ENCODE peak calls at places on chromosomes 13 and 19, in ten cellular contexts. P is Karpas-422, C is NT2/D1, M is GM12878, Y is IMR-90, Q is SK-N-SH, J is GM23248, A is neural progenitor cell, R is mammary epithelial cell, O is fibroblast of lung. U is an unnamed sample.

GRCh38 chr13:45297456-45298205 is 43.4 kb downstream of the TPT1 start:
- DNase-seq in P (no peak), C (no peak), M (no peak), Y (no peak), Q (no peak), J (no peak), A (no peak), R (no peak), O (no peak), U (no peak)

GRCh38 chr19:44893704-44894103 is 2.6 kb downstream of the TOMM40 start:
- DNase-seq in P (no peak), C (no peak), M (no peak), Y (no peak), Q (no peak), J (no peak), A (no peak), R (no peak), O (no peak), U (no peak)

GRCh38 chr13:49220035-49220855 is at the start of gene MLNR:
- DNase-seq in P (no peak), C (no peak), M (no peak), Y (no peak), Q (peak), J (peak), A (peak), R (peak), O (peak), U (no peak)

GRCh38 chr19:29714953-29715694 is at the start of gene C19orf12:
- DNase-seq in P (peak), C (no peak), M (no peak), Y (peak), Q (peak), J (peak), A (peak), R (peak), O (peak), U (no peak)

GRCh38 chr13:102606537-102607309 is 9.9 kb downstream of the TPP2 start:
- DNase-seq in P (no peak), C (no peak), M (no peak), Y (no peak), Q (no peak), J (no peak), A (no peak), R (no peak), O (no peak), U (no peak)

GRCh38 chr19:51441410-51442390 is 16.6 kb downstream of the SIGLEC8 start:
- DNase-seq in P (peak), C (no peak), M (peak), Y (no peak), Q (no peak), J (no peak), A (no peak), R (peak), O (no peak), U (no peak)

GRCh38 chr19:709965-710714 is 1.4 kb downstream of the PALM start:
- DNase-seq in P (no peak), C (no peak), M (no peak), Y (no peak), Q (peak), J (no peak), A (peak), R (no peak), O (no peak), U (no peak)

GRCh38 chr13:42728507-42729180 is 52.7 kb upstream of the FAM216B start:
- DNase-seq in P (no peak), C (no peak), M (no peak), Y (no peak), Q (no peak), J (peak), A (no peak), R (peak), O (peak), U (no peak)

GRCh38 chr19:49010453-49010852 is 6.4 kb downstream of the LHB start:
- DNase-seq in P (no peak), C (no peak), M (no peak), Y (no peak), Q (no peak), J (no peak), A (no peak), R (no peak), O (no peak), U (no peak)

GRCh38 chr19:45087531-45087930 is 5.4 kb upstream of the PPP1R37 start:
- DNase-seq in P (no peak), C (no peak), M (no peak), Y (no peak), Q (no peak), J (no peak), A (no peak), R (no peak), O (no peak), U (no peak)

GRCh38 chr13:114286808-114287207 is 5.4 kb downstream of the UPF3A start:
- DNase-seq in P (no peak), C (no peak), M (no peak), Y (peak), Q (no peak), J (peak), A (no peak), R (no peak), O (no peak), U (no peak)

GRCh38 chr13:33126909-33127607 is 110.8 kb downstream of the KL start:
- DNase-seq in P (no peak), C (no peak), M (no peak), Y (peak), Q (no peak), J (peak), A (no peak), R (no peak), O (peak), U (no peak)

DNA sequence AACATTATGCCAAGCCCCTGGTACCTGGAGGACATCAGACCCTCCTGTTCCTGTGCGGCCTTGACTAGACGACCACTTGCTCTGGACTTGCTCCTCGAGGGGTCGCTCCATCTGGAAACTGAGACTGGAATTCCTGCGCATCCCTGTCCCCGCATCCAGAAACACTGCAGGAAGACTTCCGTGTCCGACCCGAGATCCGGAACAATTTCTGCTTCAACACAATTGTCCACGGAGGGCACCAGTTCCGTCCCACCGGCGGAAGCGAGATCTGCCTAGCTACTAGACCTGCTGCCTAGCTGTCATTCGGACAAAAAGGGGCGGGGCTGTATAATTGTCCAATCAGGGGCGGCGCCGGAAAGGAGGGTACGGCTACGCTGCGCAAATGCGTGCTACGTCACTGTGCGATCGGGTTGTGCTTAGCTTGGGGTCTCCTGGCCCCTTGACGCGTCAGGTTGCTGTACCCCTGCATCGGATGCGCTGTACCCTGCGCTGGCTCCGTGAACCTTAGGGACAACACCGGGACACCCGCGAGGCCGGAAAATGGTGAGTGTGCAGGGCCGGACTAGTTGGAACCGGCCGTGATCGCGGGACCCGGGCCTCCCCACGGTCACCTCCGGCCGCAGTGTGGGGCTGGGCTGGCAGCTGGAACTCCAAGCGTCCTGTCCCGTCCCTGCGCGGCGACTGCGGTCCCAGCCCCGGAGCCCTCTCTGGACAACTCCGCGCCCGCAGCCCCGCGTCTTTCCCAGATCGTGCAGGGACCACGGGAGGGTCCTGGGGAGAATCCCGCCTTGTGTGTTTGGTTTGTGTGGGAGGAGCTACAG is at the start of the genes ZNF490 and ZNF791:
- DNase-seq in P (peak), C (peak), M (peak), Y (peak), Q (peak), J (peak), A (peak), R (peak), O (peak), U (peak)
- H3K9ac ChIP-seq in P (peak), C (peak), M (peak), Y (peak), Q (peak), J (peak), A (peak), R (peak), O (peak), U (peak)

DNA sequence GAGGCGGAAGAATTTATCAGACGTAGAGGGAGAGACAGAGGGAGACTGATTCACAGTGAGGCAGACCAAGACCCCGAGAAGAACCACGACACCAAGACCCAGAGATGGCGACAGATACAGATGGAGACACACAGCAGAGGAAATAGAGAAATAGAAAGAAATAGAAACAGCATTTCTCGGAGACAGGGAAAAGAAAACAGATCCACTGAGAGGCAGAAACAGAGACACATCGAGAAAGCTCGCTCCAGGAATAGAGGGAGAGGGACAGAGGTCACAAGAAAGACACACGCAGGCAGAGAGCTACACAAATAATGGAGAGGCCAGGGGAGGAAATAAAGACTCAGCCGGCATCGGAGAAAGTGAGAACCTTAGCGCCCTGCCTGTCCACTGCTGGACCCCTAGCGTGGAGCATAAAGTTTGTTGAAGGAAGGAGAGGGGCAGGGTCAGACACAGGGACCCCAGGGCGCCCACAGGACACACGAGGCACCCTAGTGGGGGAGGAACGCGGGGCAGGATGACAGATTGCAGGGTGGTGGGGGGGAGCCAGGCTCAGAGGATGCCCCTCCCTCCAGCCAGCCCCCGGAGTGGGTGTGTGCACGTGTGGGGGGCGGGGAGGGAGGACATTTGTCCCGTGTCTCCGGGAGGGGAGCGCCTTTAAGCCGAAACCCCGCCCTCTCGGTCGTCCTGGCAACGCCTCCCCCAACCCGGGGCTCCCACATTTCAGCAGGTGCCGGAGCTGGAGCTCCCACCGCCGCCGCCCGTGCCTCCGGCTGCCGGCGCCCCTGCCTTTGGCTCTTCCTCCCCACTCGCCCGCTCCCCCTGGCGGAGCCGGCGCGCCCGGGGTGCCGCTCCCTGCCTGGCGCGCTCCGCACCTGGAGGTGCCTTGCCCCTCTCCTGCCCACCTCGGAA is at the start of gene PRKCG:
- DNase-seq in P (peak), C (no peak), M (no peak), Y (no peak), Q (peak), J (peak), A (peak), R (peak), O (no peak), U (no peak)
- H3K9ac ChIP-seq in P (no peak), C (peak), M (no peak), Y (peak), Q (no peak), J (peak), A (no peak), R (no peak), O (no peak), U (no peak)

GRCh38 chr13:104980571-104980970 is 1554.9 kb downstream of the EFNB2 start:
- DNase-seq in P (no peak), C (no peak), M (no peak), Y (no peak), Q (no peak), J (no peak), A (no peak), R (no peak), O (no peak), U (no peak)

GRCh38 chr13:104987621-104988020 is 1547.8 kb downstream of the EFNB2 start:
- DNase-seq in P (no peak), C (no peak), M (no peak), Y (no peak), Q (no peak), J (no peak), A (no peak), R (no peak), O (no peak), U (no peak)

GRCh38 chr13:104979281-104979680 is 1556.2 kb downstream of the EFNB2 start:
- DNase-seq in P (no peak), C (no peak), M (no peak), Y (no peak), Q (no peak), J (no peak), A (no peak), R (no peak), O (no peak), U (no peak)

GRCh38 chr13:104984296-104984818 is 1551.1 kb downstream of the EFNB2 start:
- DNase-seq in P (no peak), C (no peak), M (peak), Y (peak), Q (peak), J (no peak), A (no peak), R (peak), O (peak), U (peak)
- H3K9ac ChIP-seq in P (no peak), C (no peak), M (no peak), Y (no peak), Q (no peak), J (no peak), A (no peak), R (no peak), O (no peak), U (no peak)

GRCh38 chr19:8304841-8305621 is 3.1 kb downstream of the CD320 start:
- DNase-seq in P (peak), C (no peak), M (no peak), Y (no peak), Q (peak), J (no peak), A (peak), R (no peak), O (no peak), U (no peak)
- H3K9ac ChIP-seq in P (no peak), C (no peak), M (no peak), Y (no peak), Q (no peak), J (no peak), A (no peak), R (no peak), O (no peak), U (no peak)